ENCODE peak calls at places on chromosomes 5 and 9, in seven cellular contexts. One of them, this sample, is unnamed.
A peak's percentile ranks its signal among the peaks of the same experiment; 100 is the strongest.

GRCh38 chr5:175247146-175247545 is 196.8 kb downstream of the DRD1 start:
- DNase-seq in T-helper 17 cell: no peak
- DNase-seq in NCI-H2171: no peak
- DNase-seq in stimulated activated CD8-positive, alpha-beta memory T cell treated with anti-CD3 and anti-CD28 coated beads, Interleukin-4, amount 100 ng/mL, for 1 hour: no peak
- DNase-seq in NT2/D1: no peak
- DNase-seq in hepatic stellate cell: no peak
- DNase-seq in SK-MEL-5: no peak
- DNase-seq in this sample: no peak

GRCh38 chr5:148145916-148146315 is 22.4 kb upstream of the SPINK14 start:
- DNase-seq in hepatic stellate cell: no peak
- DNase-seq in NT2/D1: no peak
- DNase-seq in NCI-H2171: no peak
- DNase-seq in T-helper 17 cell: no peak
- DNase-seq in SK-MEL-5: no peak
- DNase-seq in stimulated activated CD8-positive, alpha-beta memory T cell treated with anti-CD3 and anti-CD28 coated beads, Interleukin-4, amount 100 ng/mL, for 1 hour: no peak
- DNase-seq in this sample: no peak

GRCh38 chr9:129910628-129911567 is 75.6 kb downstream of the USP20 start:
- DNase-seq in hepatic stellate cell: peak; percentile 91
- DNase-seq in stimulated activated CD8-positive, alpha-beta memory T cell treated with anti-CD3 and anti-CD28 coated beads, Interleukin-4, amount 100 ng/mL, for 1 hour: no peak
- DNase-seq in SK-MEL-5: peak; percentile 55
- DNase-seq in NCI-H2171: no peak
- DNase-seq in T-helper 17 cell: no peak
- DNase-seq in NT2/D1: no peak
- DNase-seq in this sample: peak; percentile 90

GRCh38 chr9:86641970-86642369 is 287.8 kb upstream of the TUT7 start:
- DNase-seq in SK-MEL-5: no peak
- DNase-seq in stimulated activated CD8-positive, alpha-beta memory T cell treated with anti-CD3 and anti-CD28 coated beads, Interleukin-4, amount 100 ng/mL, for 1 hour: no peak
- DNase-seq in T-helper 17 cell: no peak
- DNase-seq in hepatic stellate cell: no peak
- DNase-seq in NCI-H2171: no peak
- DNase-seq in NT2/D1: no peak
- DNase-seq in this sample: no peak

GRCh38 chr5:57862471-57863282 is 380.1 kb upstream of the ACTBL2 start:
- DNase-seq in stimulated activated CD8-positive, alpha-beta memory T cell treated with anti-CD3 and anti-CD28 coated beads, Interleukin-4, amount 100 ng/mL, for 1 hour: no peak
- DNase-seq in SK-MEL-5: no peak
- DNase-seq in NT2/D1: no peak
- DNase-seq in hepatic stellate cell: no peak
- DNase-seq in T-helper 17 cell: no peak
- DNase-seq in NCI-H2171: peak; percentile 21
- DNase-seq in this sample: no peak

GRCh38 chr9:116806075-116806474 is 119.0 kb downstream of the TRIM32 start:
- DNase-seq in hepatic stellate cell: no peak
- DNase-seq in NCI-H2171: no peak
- DNase-seq in stimulated activated CD8-positive, alpha-beta memory T cell treated with anti-CD3 and anti-CD28 coated beads, Interleukin-4, amount 100 ng/mL, for 1 hour: no peak
- DNase-seq in T-helper 17 cell: no peak
- DNase-seq in SK-MEL-5: no peak
- DNase-seq in NT2/D1: no peak
- DNase-seq in this sample: no peak

GRCh38 chr5:177363565-177363964 is 5.8 kb downstream of the RGS14 start:
- DNase-seq in NT2/D1: no peak
- DNase-seq in stimulated activated CD8-positive, alpha-beta memory T cell treated with anti-CD3 and anti-CD28 coated beads, Interleukin-4, amount 100 ng/mL, for 1 hour: no peak
- DNase-seq in NCI-H2171: no peak
- DNase-seq in T-helper 17 cell: no peak
- DNase-seq in hepatic stellate cell: no peak
- DNase-seq in SK-MEL-5: no peak
- DNase-seq in this sample: no peak

GRCh38 chr5:180291943-180292831 is at the start of gene MAPK9:
- DNase-seq in hepatic stellate cell: peak; percentile 94
- DNase-seq in SK-MEL-5: peak; percentile 72
- DNase-seq in NT2/D1: peak; percentile 55
- DNase-seq in stimulated activated CD8-positive, alpha-beta memory T cell treated with anti-CD3 and anti-CD28 coated beads, Interleukin-4, amount 100 ng/mL, for 1 hour: peak; percentile 64
- DNase-seq in T-helper 17 cell: peak; percentile 81
- DNase-seq in NCI-H2171: peak; percentile 46
- DNase-seq in this sample: peak; percentile 74

GRCh38 chr9:68733021-68733405 is 28.0 kb downstream of the PIP5K1B start:
- DNase-seq in hepatic stellate cell: no peak
- DNase-seq in NCI-H2171: no peak
- DNase-seq in NT2/D1: no peak
- DNase-seq in T-helper 17 cell: no peak
- DNase-seq in stimulated activated CD8-positive, alpha-beta memory T cell treated with anti-CD3 and anti-CD28 coated beads, Interleukin-4, amount 100 ng/mL, for 1 hour: no peak
- DNase-seq in SK-MEL-5: no peak
- DNase-seq in this sample: no peak

GRCh38 chr9:121556580-121556979 is 56.9 kb upstream of the GGTA1 start:
- DNase-seq in SK-MEL-5: no peak
- DNase-seq in stimulated activated CD8-positive, alpha-beta memory T cell treated with anti-CD3 and anti-CD28 coated beads, Interleukin-4, amount 100 ng/mL, for 1 hour: no peak
- DNase-seq in NCI-H2171: no peak
- DNase-seq in T-helper 17 cell: no peak
- DNase-seq in hepatic stellate cell: peak; percentile 80
- DNase-seq in NT2/D1: no peak
- DNase-seq in this sample: no peak

GRCh38 chr5:6464441-6464840 is 15.8 kb downstream of the UBE2QL1 start:
- DNase-seq in NCI-H2171: no peak
- DNase-seq in NT2/D1: no peak
- DNase-seq in hepatic stellate cell: no peak
- DNase-seq in T-helper 17 cell: no peak
- DNase-seq in stimulated activated CD8-positive, alpha-beta memory T cell treated with anti-CD3 and anti-CD28 coated beads, Interleukin-4, amount 100 ng/mL, for 1 hour: no peak
- DNase-seq in SK-MEL-5: no peak
- DNase-seq in this sample: no peak

GRCh38 chr9:107279084-107279483 is 4.0 kb upstream of the RAD23B start:
- DNase-seq in NCI-H2171: no peak
- DNase-seq in hepatic stellate cell: no peak
- DNase-seq in SK-MEL-5: no peak
- DNase-seq in NT2/D1: no peak
- DNase-seq in T-helper 17 cell: no peak
- DNase-seq in stimulated activated CD8-positive, alpha-beta memory T cell treated with anti-CD3 and anti-CD28 coated beads, Interleukin-4, amount 100 ng/mL, for 1 hour: no peak
- DNase-seq in this sample: no peak

GRCh38 chr9:136726631-136727191 is 14.3 kb downstream of the DIPK1B start:
- DNase-seq in stimulated activated CD8-positive, alpha-beta memory T cell treated with anti-CD3 and anti-CD28 coated beads, Interleukin-4, amount 100 ng/mL, for 1 hour: peak; percentile 14
- DNase-seq in NCI-H2171: no peak
- DNase-seq in NT2/D1: no peak
- DNase-seq in T-helper 17 cell: no peak
- DNase-seq in SK-MEL-5: no peak
- DNase-seq in hepatic stellate cell: no peak
- DNase-seq in this sample: no peak

GRCh38 chr5:88676637-88677481 is 206.1 kb downstream of the MEF2C start:
- DNase-seq in NT2/D1: no peak
- DNase-seq in stimulated activated CD8-positive, alpha-beta memory T cell treated with anti-CD3 and anti-CD28 coated beads, Interleukin-4, amount 100 ng/mL, for 1 hour: no peak
- DNase-seq in NCI-H2171: no peak
- DNase-seq in SK-MEL-5: no peak
- DNase-seq in hepatic stellate cell: no peak
- DNase-seq in T-helper 17 cell: no peak
- DNase-seq in this sample: no peak

GRCh38 chr9:70566066-70566465 is 151.6 kb upstream of the KLF9 start:
- DNase-seq in NT2/D1: no peak
- DNase-seq in T-helper 17 cell: no peak
- DNase-seq in NCI-H2171: no peak
- DNase-seq in stimulated activated CD8-positive, alpha-beta memory T cell treated with anti-CD3 and anti-CD28 coated beads, Interleukin-4, amount 100 ng/mL, for 1 hour: no peak
- DNase-seq in SK-MEL-5: no peak
- DNase-seq in hepatic stellate cell: no peak
- DNase-seq in this sample: no peak

GRCh38 chr9:81771606-81772005 is 82.3 kb upstream of the TLE1 start:
- DNase-seq in T-helper 17 cell: no peak
- DNase-seq in SK-MEL-5: peak; percentile 23
- DNase-seq in NT2/D1: no peak
- DNase-seq in NCI-H2171: no peak
- DNase-seq in hepatic stellate cell: peak; percentile 58
- DNase-seq in stimulated activated CD8-positive, alpha-beta memory T cell treated with anti-CD3 and anti-CD28 coated beads, Interleukin-4, amount 100 ng/mL, for 1 hour: no peak
- DNase-seq in this sample: no peak

GRCh38 chr5:40879163-40879942 is 29.9 kb upstream of the C7 start:
- DNase-seq in T-helper 17 cell: no peak
- DNase-seq in NT2/D1: no peak
- DNase-seq in stimulated activated CD8-positive, alpha-beta memory T cell treated with anti-CD3 and anti-CD28 coated beads, Interleukin-4, amount 100 ng/mL, for 1 hour: no peak
- DNase-seq in SK-MEL-5: peak; percentile 65
- DNase-seq in hepatic stellate cell: peak; percentile 19
- DNase-seq in NCI-H2171: peak; percentile 8
- DNase-seq in this sample: peak; percentile 78

GRCh38 chr5:43193171-43193951 is 1.3 kb downstream of the NIM1K start:
- DNase-seq in hepatic stellate cell: peak; percentile 88
- DNase-seq in NCI-H2171: no peak
- DNase-seq in T-helper 17 cell: no peak
- DNase-seq in SK-MEL-5: peak; percentile 92
- DNase-seq in stimulated activated CD8-positive, alpha-beta memory T cell treated with anti-CD3 and anti-CD28 coated beads, Interleukin-4, amount 100 ng/mL, for 1 hour: no peak
- DNase-seq in NT2/D1: no peak
- DNase-seq in this sample: no peak

GRCh38 chr9:684950-685340 is 156.6 kb upstream of the DMRT1 start:
- DNase-seq in hepatic stellate cell: no peak
- DNase-seq in NT2/D1: no peak
- DNase-seq in T-helper 17 cell: no peak
- DNase-seq in stimulated activated CD8-positive, alpha-beta memory T cell treated with anti-CD3 and anti-CD28 coated beads, Interleukin-4, amount 100 ng/mL, for 1 hour: no peak
- DNase-seq in NCI-H2171: no peak
- DNase-seq in SK-MEL-5: no peak
- DNase-seq in this sample: no peak

GRCh38 chr9:92607773-92608172 is 62.2 kb downstream of the IPPK start:
- DNase-seq in hepatic stellate cell: no peak
- DNase-seq in NCI-H2171: peak; percentile 87
- DNase-seq in stimulated activated CD8-positive, alpha-beta memory T cell treated with anti-CD3 and anti-CD28 coated beads, Interleukin-4, amount 100 ng/mL, for 1 hour: no peak
- DNase-seq in T-helper 17 cell: no peak
- DNase-seq in NT2/D1: no peak
- DNase-seq in SK-MEL-5: no peak
- DNase-seq in this sample: no peak

GRCh38 chr9:132644251-132644650 is 25.5 kb downstream of the DDX31 start:
- DNase-seq in stimulated activated CD8-positive, alpha-beta memory T cell treated with anti-CD3 and anti-CD28 coated beads, Interleukin-4, amount 100 ng/mL, for 1 hour: no peak
- DNase-seq in hepatic stellate cell: no peak
- DNase-seq in SK-MEL-5: peak; percentile 51
- DNase-seq in NT2/D1: no peak
- DNase-seq in NCI-H2171: no peak
- DNase-seq in T-helper 17 cell: no peak
- DNase-seq in this sample: no peak

GRCh38 chr9:35000535-35001284 is 11.2 kb downstream of the DNAJB5 start:
- DNase-seq in stimulated activated CD8-positive, alpha-beta memory T cell treated with anti-CD3 and anti-CD28 coated beads, Interleukin-4, amount 100 ng/mL, for 1 hour: no peak
- DNase-seq in T-helper 17 cell: no peak
- DNase-seq in NCI-H2171: no peak
- DNase-seq in hepatic stellate cell: peak; percentile 48
- DNase-seq in SK-MEL-5: no peak
- DNase-seq in NT2/D1: no peak
- DNase-seq in this sample: peak; percentile 20

GRCh38 chr9:98191615-98192502 is 578 bp downstream of the CORO2A start:
- DNase-seq in SK-MEL-5: no peak
- DNase-seq in stimulated activated CD8-positive, alpha-beta memory T cell treated with anti-CD3 and anti-CD28 coated beads, Interleukin-4, amount 100 ng/mL, for 1 hour: no peak
- DNase-seq in T-helper 17 cell: peak; percentile 38
- DNase-seq in NT2/D1: no peak
- DNase-seq in hepatic stellate cell: no peak
- DNase-seq in NCI-H2171: no peak
- DNase-seq in this sample: no peak

GRCh38 chr9:20220286-20220685 is 402.0 kb downstream of the MLLT3 start:
- DNase-seq in hepatic stellate cell: no peak
- DNase-seq in NT2/D1: no peak
- DNase-seq in T-helper 17 cell: no peak
- DNase-seq in stimulated activated CD8-positive, alpha-beta memory T cell treated with anti-CD3 and anti-CD28 coated beads, Interleukin-4, amount 100 ng/mL, for 1 hour: no peak
- DNase-seq in SK-MEL-5: no peak
- DNase-seq in NCI-H2171: no peak
- DNase-seq in this sample: no peak

GRCh38 chr9:128174062-128174461 is 14.0 kb downstream of the BBLN start:
- DNase-seq in hepatic stellate cell: no peak
- DNase-seq in NCI-H2171: no peak
- DNase-seq in stimulated activated CD8-positive, alpha-beta memory T cell treated with anti-CD3 and anti-CD28 coated beads, Interleukin-4, amount 100 ng/mL, for 1 hour: no peak
- DNase-seq in SK-MEL-5: no peak
- DNase-seq in T-helper 17 cell: no peak
- DNase-seq in NT2/D1: no peak
- DNase-seq in this sample: no peak

GRCh38 chr5:137316346-137316736 is 182.8 kb downstream of the SPOCK1 start:
- DNase-seq in T-helper 17 cell: no peak
- DNase-seq in NCI-H2171: no peak
- DNase-seq in hepatic stellate cell: peak; percentile 26
- DNase-seq in NT2/D1: no peak
- DNase-seq in SK-MEL-5: no peak
- DNase-seq in stimulated activated CD8-positive, alpha-beta memory T cell treated with anti-CD3 and anti-CD28 coated beads, Interleukin-4, amount 100 ng/mL, for 1 hour: no peak
- DNase-seq in this sample: no peak

GRCh38 chr9:32524558-32525461 is 1.2 kb downstream of the RIGI start:
- DNase-seq in NCI-H2171: no peak
- DNase-seq in NT2/D1: no peak
- DNase-seq in T-helper 17 cell: no peak
- DNase-seq in stimulated activated CD8-positive, alpha-beta memory T cell treated with anti-CD3 and anti-CD28 coated beads, Interleukin-4, amount 100 ng/mL, for 1 hour: no peak
- DNase-seq in SK-MEL-5: no peak
- DNase-seq in hepatic stellate cell: no peak
- DNase-seq in this sample: peak; percentile 9

GRCh38 chr9:125649315-125649714 is 57.7 kb downstream of the MAPKAP1 start:
- DNase-seq in T-helper 17 cell: no peak
- DNase-seq in SK-MEL-5: no peak
- DNase-seq in NT2/D1: no peak
- DNase-seq in stimulated activated CD8-positive, alpha-beta memory T cell treated with anti-CD3 and anti-CD28 coated beads, Interleukin-4, amount 100 ng/mL, for 1 hour: no peak
- DNase-seq in hepatic stellate cell: peak; percentile 72
- DNase-seq in NCI-H2171: no peak
- DNase-seq in this sample: peak; percentile 79

GRCh38 chr5:129459485-129460120 is 495 bp upstream of the ADAMTS19 start:
- DNase-seq in T-helper 17 cell: no peak
- DNase-seq in hepatic stellate cell: no peak
- DNase-seq in stimulated activated CD8-positive, alpha-beta memory T cell treated with anti-CD3 and anti-CD28 coated beads, Interleukin-4, amount 100 ng/mL, for 1 hour: no peak
- DNase-seq in NT2/D1: peak; percentile 11
- DNase-seq in NCI-H2171: no peak
- DNase-seq in SK-MEL-5: no peak
- DNase-seq in this sample: no peak

GRCh38 chr5:132622608-132623007 is 35.4 kb upstream of the IL13 start:
- DNase-seq in stimulated activated CD8-positive, alpha-beta memory T cell treated with anti-CD3 and anti-CD28 coated beads, Interleukin-4, amount 100 ng/mL, for 1 hour: no peak
- DNase-seq in hepatic stellate cell: no peak
- DNase-seq in NT2/D1: no peak
- DNase-seq in T-helper 17 cell: no peak
- DNase-seq in SK-MEL-5: no peak
- DNase-seq in NCI-H2171: no peak
- DNase-seq in this sample: no peak

GRCh38 chr9:81609782-81610738 is 79.3 kb downstream of the TLE1 start:
- DNase-seq in NCI-H2171: no peak
- DNase-seq in hepatic stellate cell: peak; percentile 47
- DNase-seq in NT2/D1: peak; percentile 23
- DNase-seq in SK-MEL-5: peak; percentile 49
- DNase-seq in T-helper 17 cell: no peak
- DNase-seq in stimulated activated CD8-positive, alpha-beta memory T cell treated with anti-CD3 and anti-CD28 coated beads, Interleukin-4, amount 100 ng/mL, for 1 hour: no peak
- DNase-seq in this sample: no peak